ENCODE peak calls at places on chromosomes 4 and X, in six cellular contexts. R, V, D, S, Q and W are unnamed samples.
A peak's percentile ranks its signal among the peaks of the same experiment; 100 is the strongest.

GRCh38 chrX:130028196-130028595 is 45.8 kb downstream of the BCORL1 start:
- DNase-seq in R (no peak), V (peak; percentile 65), D (no peak), S (peak; percentile 45), Q (no peak), W (peak; percentile 3)

GRCh38 chr4:92101609-92102231 is 202.0 kb upstream of the GRID2 start:
- DNase-seq in R (no peak), V (no peak), D (no peak), S (no peak), Q (no peak), W (no peak)

GRCh38 chrX:132957211-132958085 is 981 bp downstream of the HS6ST2 start:
- DNase-seq in R (no peak), V (peak; percentile 60), D (no peak), S (no peak), Q (no peak), W (no peak)

GRCh38 chrX:138723301-138723700 is 11.8 kb upstream of the FGF13 start:
- DNase-seq in R (no peak), V (no peak), D (no peak), S (no peak), Q (no peak), W (no peak)

GRCh38 chrX:30643313-30643821 is 9.9 kb upstream of the GK start:
- DNase-seq in R (no peak), V (no peak), D (no peak), S (no peak), Q (peak; percentile 87), W (no peak)

GRCh38 chr4:35503435-35503834 is 740.9 kb downstream of the ARAP2 start:
- DNase-seq in R (no peak), V (no peak), D (no peak), S (no peak), Q (no peak), W (no peak)

GRCh38 chr4:1002131-1002630 is 9.0 kb upstream of the SLC26A1 start:
- DNase-seq in R (no peak), V (no peak), D (no peak), S (no peak), Q (no peak), W (no peak)

GRCh38 chrX:105114554-105115130 is 105.9 kb downstream of the TEX13A start:
- DNase-seq in R (no peak), V (no peak), D (no peak), S (no peak), Q (no peak), W (no peak)

GRCh38 chr4:30586850-30587249 is 133.3 kb upstream of the PCDH7 start:
- DNase-seq in R (no peak), V (no peak), D (no peak), S (no peak), Q (no peak), W (no peak)

GRCh38 chr4:137558951-137559350 is 26.7 kb upstream of the PCDH18 start:
- DNase-seq in R (no peak), V (no peak), D (no peak), S (no peak), Q (no peak), W (no peak)

GRCh38 chr4:83390965-83391364 is 56.3 kb upstream of the HPSE start:
- DNase-seq in R (no peak), V (no peak), D (no peak), S (no peak), Q (no peak), W (no peak)

GRCh38 chrX:1734806-1735205 is 119.9 kb downstream of the ASMT start:
- DNase-seq in R (no peak), V (no peak), D (no peak), S (no peak), Q (no peak), W (no peak)

GRCh38 chrX:119238557-119238956 is 2.5 kb downstream of the PGRMC1 start:
- DNase-seq in R (no peak), V (no peak), D (no peak), S (no peak), Q (no peak), W (no peak)

GRCh38 chr4:183288955-183289354 is 31.1 kb downstream of the CLDN22 start:
- DNase-seq in R (no peak), V (no peak), D (no peak), S (no peak), Q (no peak), W (no peak)

GRCh38 chrX:86981326-86981890 is 536.2 kb upstream of the KLHL4 start:
- DNase-seq in R (no peak), V (peak; percentile 41), D (peak; percentile 35), S (no peak), Q (no peak), W (no peak)

GRCh38 chr4:148101235-148101634 is 341.0 kb downstream of the NR3C2 start:
- DNase-seq in R (no peak), V (no peak), D (no peak), S (no peak), Q (no peak), W (no peak)

GRCh38 chr4:78058591-78059523 is 1.7 kb downstream of the FRAS1 start:
- DNase-seq in R (no peak), V (peak; percentile 80), D (no peak), S (no peak), Q (peak; percentile 19), W (no peak)

GRCh38 chr4:147284935-147285334 is 196.0 kb upstream of the EDNRA start:
- DNase-seq in R (no peak), V (no peak), D (no peak), S (no peak), Q (no peak), W (no peak)

GRCh38 chr4:106095408-106095807 is 200.1 kb downstream of the NPNT start:
- DNase-seq in R (no peak), V (no peak), D (no peak), S (no peak), Q (peak; percentile 32), W (no peak)

GRCh38 chrX:48548871-48549270 is 9.4 kb downstream of the TBC1D25 start:
- DNase-seq in R (no peak), V (no peak), D (no peak), S (no peak), Q (peak; percentile 72), W (no peak)

GRCh38 chr4:34158883-34159282 is 2085.4 kb downstream of the ARAP2 start:
- DNase-seq in R (no peak), V (no peak), D (no peak), S (no peak), Q (no peak), W (no peak)

GRCh38 chrX:9146657-9147056 is 112.7 kb upstream of the FAM9B start:
- DNase-seq in R (no peak), V (no peak), D (no peak), S (no peak), Q (no peak), W (no peak)

GRCh38 chrX:120308558-120308957 is 2.7 kb downstream of the TMEM255A start:
- DNase-seq in R (no peak), V (peak; percentile 60), D (peak; percentile 75), S (no peak), Q (no peak), W (no peak)

GRCh38 chrX:120309873-120310730 is 1.2 kb downstream of the TMEM255A start:
- DNase-seq in R (no peak), V (peak; percentile 48), D (peak; percentile 15), S (no peak), Q (no peak), W (no peak)

GRCh38 chrX:120311632-120312000 is 355 bp upstream of the TMEM255A start:
- DNase-seq in R (no peak), V (no peak), D (no peak), S (no peak), Q (no peak), W (no peak)

GRCh38 chrX:120308959-120309872 is 2.0 kb downstream of the TMEM255A start:
- DNase-seq in R (peak; percentile 47), V (peak; percentile 52), D (peak; percentile 68), S (no peak), Q (peak; percentile 57), W (peak; percentile 24)

DNA sequence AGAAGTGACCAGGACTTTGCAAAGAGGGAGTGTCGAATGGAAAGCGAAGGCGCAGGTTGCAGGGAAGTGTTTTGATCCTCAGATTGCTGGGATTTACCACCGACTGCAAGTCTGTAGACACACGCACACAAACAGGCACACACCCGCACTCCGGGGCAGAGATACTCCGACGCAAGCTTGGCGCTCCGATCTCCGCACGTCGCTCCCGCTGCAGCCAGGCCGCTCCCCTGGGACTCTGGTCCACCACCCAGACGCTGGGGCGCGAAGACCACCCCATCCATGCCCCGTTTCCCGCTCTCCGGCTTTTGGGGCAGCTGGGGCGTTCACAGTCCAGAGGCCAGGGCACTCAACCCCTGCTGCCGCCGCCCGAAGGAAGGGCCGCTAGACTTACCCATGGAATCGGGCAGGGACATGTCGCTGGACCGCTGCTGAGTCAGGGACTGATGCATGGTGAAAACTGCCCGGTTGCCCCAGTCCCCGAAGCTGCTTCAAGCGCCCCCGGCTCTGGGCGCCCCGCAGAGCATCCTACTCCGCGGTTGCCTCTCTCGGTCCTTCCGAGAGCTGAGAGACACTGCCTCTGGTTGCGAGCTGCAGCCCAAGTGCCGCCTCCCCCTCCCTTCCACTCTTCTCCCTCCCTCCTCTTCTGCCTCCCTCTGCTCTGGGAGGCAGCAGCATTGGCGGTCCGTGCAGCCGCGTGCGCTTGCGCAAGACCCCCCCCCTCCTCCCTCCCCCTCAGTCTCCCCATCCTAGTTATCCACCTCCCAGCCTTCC is at the start of gene TMEM255A:
- DNase-seq in R (no peak), V (peak; percentile 56), D (peak; percentile 35), S (no peak), Q (no peak), W (no peak)
- H3K4me3 ChIP-seq in R (peak within 1 kb of the TSS; percentile 49), V (peak within 1 kb of the TSS; percentile 53), D (peak within 1 kb of the TSS; percentile 63), S (no peak within 1 kb of the TSS), Q (peak within 1 kb of the TSS; percentile 59), W (no peak within 1 kb of the TSS)

GRCh38 chr4:94409375-94409679 is 42.4 kb upstream of the PDLIM5 start:
- DNase-seq in R (no peak), V (no peak), D (no peak), S (no peak), Q (no peak), W (no peak)

GRCh38 chr4:94409947-94410346 is 41.8 kb upstream of the PDLIM5 start:
- DNase-seq in R (no peak), V (no peak), D (no peak), S (no peak), Q (no peak), W (no peak)

GRCh38 chr4:94412019-94413017 is 39.4 kb upstream of the PDLIM5 start:
- DNase-seq in R (no peak), V (no peak), D (no peak), S (peak; percentile 39), Q (peak; percentile 73), W (peak; percentile 76)

GRCh38 chr4:94411296-94411695 is 40.4 kb upstream of the PDLIM5 start:
- DNase-seq in R (no peak), V (no peak), D (no peak), S (no peak), Q (no peak), W (no peak)

GRCh38 chr4:94410678-94411206 is 41.0 kb upstream of the PDLIM5 start:
- DNase-seq in R (no peak), V (no peak), D (no peak), S (no peak), Q (peak; percentile 76), W (no peak)
- TF ChIP-seq ZNF274 in R (no peak), V (no peak), D (no peak), S (no peak), Q (no peak), W (no peak)

GRCh38 chr4:153788419-153789276 is at the start of gene SFRP2:
- DNase-seq in R (no peak), V (peak; percentile 84), D (peak; percentile 81), S (no peak), Q (no peak), W (no peak)
- H3K4me3 ChIP-seq in R (no peak within 1 kb of the TSS), V (peak within 1 kb of the TSS; percentile 80), D (peak within 1 kb of the TSS; percentile 90), S (no peak within 1 kb of the TSS), Q (no peak within 1 kb of the TSS), W (no peak within 1 kb of the TSS)

GRCh38 chr4:16764622-16765021 is 133.8 kb downstream of the LDB2 start:
- DNase-seq in R (no peak), V (peak; percentile 54), D (no peak), S (no peak), Q (peak; percentile 9), W (no peak)
- TF ChIP-seq ZNF274 in R (no peak), V (no peak), D (no peak), S (no peak), Q (no peak), W (no peak)